ENCODE peak calls at places on chromosomes 1 and 21, in ten cellular contexts. Y is osteocyte, L is HFF-Myc, T is HFFc6, G is sigmoid colon, R is left ventricle myocardium inferior, I is AG09319, C is nephron progenitor cell, Q is cardiac muscle cell, H is IMR-90. K is an unnamed sample.

GRCh38 chr1:30343562-30343961 is 379.8 kb downstream of the MATN1 start:
- DNase-seq in H (no peak), R (no peak), Q (no peak), L (no peak), C (no peak), Y (no peak), I (no peak), T (no peak), G (no peak), K (no peak)

GRCh38 chr1:114718661-114719423 is 2.3 kb upstream of the NRAS start:
- DNase-seq in G (no peak), I (no peak), H (peak; percentile 78), R (no peak), Q (no peak), T (peak; percentile 51), C (no peak), Y (no peak), L (no peak), K (no peak)

GRCh38 chr1:27601771-27602509 is 2.0 kb downstream of the AHDC1 start:
- DNase-seq in C (peak; percentile 44), R (peak; percentile 62), T (no peak), Y (no peak), L (no peak), H (no peak), Q (no peak), I (no peak), G (no peak), K (no peak)

GRCh38 chr1:23556661-23557470 is 2.4 kb downstream of the ID3 start:
- DNase-seq in I (no peak), C (no peak), R (no peak), Y (no peak), G (no peak), L (no peak), H (peak; percentile 86), T (peak; percentile 74), Q (peak; percentile 73), K (no peak)

GRCh38 chr1:241411056-241411775 is 54.2 kb upstream of the RGS7 start:
- DNase-seq in I (peak; percentile 86), L (no peak), T (peak; percentile 71), G (no peak), Y (no peak), Q (no peak), H (peak; percentile 52), R (no peak), C (no peak), K (no peak)

GRCh38 chr1:71667224-71667623 is 586.4 kb upstream of the ZRANB2 start:
- DNase-seq in Y (no peak), R (no peak), G (no peak), T (no peak), H (peak; percentile 25), I (peak; percentile 15), L (no peak), Q (peak; percentile 7), C (no peak), K (no peak)

GRCh38 chr1:24868016-24868875 is 61.8 kb downstream of the RUNX3 start:
- DNase-seq in C (no peak), R (no peak), I (no peak), G (no peak), H (no peak), T (no peak), Q (no peak), Y (peak; percentile 62), L (no peak), K (no peak)

GRCh38 chr1:44811714-44812151 is 3.4 kb downstream of the BTBD19 start:
- DNase-seq in G (peak; percentile 65), L (peak; percentile 74), I (peak; percentile 74), Y (no peak), T (peak; percentile 84), Q (peak; percentile 59), H (peak; percentile 91), C (no peak), R (peak; percentile 13), K (no peak)

GRCh38 chr1:97826820-97827219 is 94.0 kb downstream of the DPYD start:
- DNase-seq in T (no peak), Q (no peak), L (no peak), H (no peak), C (no peak), G (no peak), I (no peak), R (no peak), Y (no peak), K (no peak)

GRCh38 chr1:2025491-2025981 is 6.4 kb downstream of the GABRD start:
- DNase-seq in I (no peak), G (peak; percentile 77), L (no peak), Q (no peak), Y (no peak), T (no peak), H (no peak), R (peak; percentile 58), C (no peak), K (no peak)

GRCh38 chr1:168469690-168470089 is 74.1 kb downstream of the XCL2 start:
- DNase-seq in I (peak; percentile 86), Q (peak; percentile 71), R (peak; percentile 80), G (peak; percentile 89), T (peak; percentile 93), H (peak; percentile 40), L (peak; percentile 97), Y (no peak), C (no peak), K (no peak)

GRCh38 chr21:44718571-44718970 is 7.2 kb upstream of the TSPEAR start:
- DNase-seq in R (no peak), Q (no peak), T (no peak), Y (peak; percentile 17), C (no peak), H (no peak), I (no peak), L (no peak), G (no peak), K (no peak)

GRCh38 chr21:28298251-28298672 is 694.4 kb downstream of the LTN1 start:
- DNase-seq in I (no peak), Q (peak; percentile 27), T (no peak), G (no peak), H (peak; percentile 63), C (no peak), L (no peak), Y (no peak), R (no peak), K (no peak)

GRCh38 chr1:159141584-159142518 is 29.6 kb upstream of the CADM3 start:
- DNase-seq in I (no peak), H (peak; percentile 60), C (peak; percentile 27), L (no peak), T (peak; percentile 66), R (no peak), G (no peak), Q (peak; percentile 60), Y (no peak), K (no peak)

GRCh38 chr1:197911172-197911856 is 5.9 kb upstream of the LHX9 start:
- DNase-seq in I (no peak), Q (no peak), L (no peak), Y (no peak), H (no peak), T (no peak), R (no peak), G (no peak), C (no peak), K (no peak)

GRCh38 chr1:205601209-205601608 is 30.6 kb downstream of the ELK4 start:
- DNase-seq in H (no peak), L (no peak), T (no peak), Y (no peak), R (no peak), I (no peak), C (no peak), G (no peak), Q (no peak), K (no peak)

GRCh38 chr1:91404151-91405012 is at the start of gene HFM1:
- DNase-seq in L (no peak), C (peak; percentile 88), T (peak; percentile 16), H (peak; percentile 69), Y (peak; percentile 87), Q (peak; percentile 85), G (peak; percentile 92), I (peak; percentile 23), R (peak; percentile 86), K (peak; percentile 73)
- TF ChIP-seq CTCF in L (no peak), C (no peak), T (no peak), H (no peak), Y (peak; percentile 20), Q (peak; percentile 3), G (no peak), I (no peak), R (peak; percentile 21), K (no peak)

GRCh38 chr1:31839662-31840343 is 24.0 kb upstream of the SPOCD1 start:
- DNase-seq in Q (peak; percentile 43), G (no peak), R (no peak), H (peak; percentile 22), C (no peak), Y (no peak), L (no peak), T (no peak), I (no peak), K (no peak)

GRCh38 chr1:31846484-31846883 is 30.7 kb upstream of the SPOCD1 start:
- DNase-seq in G (no peak), L (no peak), H (no peak), C (no peak), Q (no peak), R (no peak), I (no peak), Y (no peak), T (no peak), K (no peak)

GRCh38 chr1:31848381-31848897 is 32.6 kb upstream of the SPOCD1 start:
- DNase-seq in R (no peak), H (no peak), I (no peak), Q (no peak), L (no peak), C (no peak), Y (no peak), T (no peak), G (peak; percentile 26), K (no peak)

GRCh38 chr1:31837441-31838158 is 21.8 kb upstream of the SPOCD1 start:
- DNase-seq in G (no peak), C (no peak), I (no peak), T (no peak), Y (no peak), Q (no peak), R (no peak), L (no peak), H (no peak), K (no peak)

GRCh38 chr1:31843506-31843905 is 27.7 kb upstream of the SPOCD1 start:
- DNase-seq in Q (peak; percentile 62), C (no peak), L (no peak), H (peak; percentile 80), G (peak; percentile 11), I (peak; percentile 61), R (no peak), Y (no peak), T (peak; percentile 87), K (no peak)
- TF ChIP-seq CTCF in Q (no peak), C (no peak), L (no peak), H (no peak), G (no peak), I (no peak), R (no peak), Y (no peak), T (no peak), K (no peak)

GRCh38 chr21:33302796-33303195 is 22.0 kb upstream of the IFNAR1 start:
- DNase-seq in C (no peak), H (no peak), L (no peak), G (no peak), Q (no peak), R (no peak), I (no peak), Y (no peak), T (no peak), K (no peak)
- TF ChIP-seq CTCF in C (no peak), H (no peak), L (no peak), G (no peak), Q (no peak), R (no peak), I (no peak), Y (no peak), T (no peak), K (no peak)

GRCh38 chr1:190452272-190452848 is 25.3 kb downstream of the BRINP3 start:
- DNase-seq in G (no peak), L (no peak), R (no peak), I (no peak), C (no peak), Y (no peak), Q (no peak), H (no peak), T (no peak), K (no peak)

GRCh38 chr1:190453550-190453949 is 24.1 kb downstream of the BRINP3 start:
- DNase-seq in G (no peak), H (peak; percentile 5), C (no peak), Y (no peak), I (no peak), Q (no peak), L (no peak), T (no peak), R (no peak), K (no peak)
- TF ChIP-seq CTCF in G (no peak), H (peak; percentile 20), C (no peak), Y (peak; percentile 52), I (no peak), Q (no peak), L (no peak), T (peak; percentile 32), R (no peak), K (peak; percentile 42)